ENCODE peak calls at places on chromosome 6, in eight cellular contexts. One of them, this sample, is unnamed.

GRCh38 chr6:7566031-7566556 is 23.9 kb upstream of the SNRNP48 start:
- DNase-seq in Peyer's patch: no peak
- DNase-seq in lower leg skin: no peak
- DNase-seq in A549: no peak
- DNase-seq in upper lobe of left lung: no peak
- DNase-seq in HepG2: no peak
- DNase-seq in breast epithelium: no peak
- DNase-seq in spleen: no peak
- DNase-seq in this sample: no peak

GRCh38 chr6:8810325-8810724 is 375.0 kb upstream of the SLC35B3 start:
- DNase-seq in HepG2: no peak
- DNase-seq in Peyer's patch: no peak
- DNase-seq in breast epithelium: no peak
- DNase-seq in upper lobe of left lung: no peak
- DNase-seq in A549: no peak
- DNase-seq in lower leg skin: no peak
- DNase-seq in spleen: no peak
- DNase-seq in this sample: no peak

GRCh38 chr6:56713285-56713684 is 70.6 kb upstream of the DST start:
- DNase-seq in HepG2: peak; percentile 44
- DNase-seq in breast epithelium: no peak
- DNase-seq in upper lobe of left lung: no peak
- DNase-seq in spleen: no peak
- DNase-seq in Peyer's patch: no peak
- DNase-seq in lower leg skin: no peak
- DNase-seq in A549: peak; percentile 72
- DNase-seq in this sample: no peak

GRCh38 chr6:165884813-165885765 is 222.0 kb upstream of the PDE10A start:
- DNase-seq in A549: peak; percentile 69
- DNase-seq in spleen: peak; percentile 89
- DNase-seq in Peyer's patch: peak; percentile 71
- DNase-seq in lower leg skin: peak; percentile 92
- DNase-seq in breast epithelium: peak; percentile 70
- DNase-seq in upper lobe of left lung: peak; percentile 92
- DNase-seq in HepG2: peak; percentile 63
- DNase-seq in this sample: peak; percentile 60

GRCh38 chr6:18978330-18979128 is 591.4 kb downstream of the RNF144B start:
- DNase-seq in upper lobe of left lung: no peak
- DNase-seq in Peyer's patch: no peak
- DNase-seq in HepG2: peak; percentile 29
- DNase-seq in lower leg skin: no peak
- DNase-seq in spleen: no peak
- DNase-seq in breast epithelium: no peak
- DNase-seq in A549: peak; percentile 7
- DNase-seq in this sample: no peak

GRCh38 chr6:46932526-46932925 is 10.8 kb upstream of the ADGRF5 start:
- DNase-seq in A549: no peak
- DNase-seq in breast epithelium: no peak
- DNase-seq in Peyer's patch: no peak
- DNase-seq in HepG2: no peak
- DNase-seq in upper lobe of left lung: no peak
- DNase-seq in spleen: no peak
- DNase-seq in lower leg skin: no peak
- DNase-seq in this sample: no peak

GRCh38 chr6:41679696-41680095 is 41.4 kb downstream of the MDFI start:
- DNase-seq in spleen: peak; percentile 47
- DNase-seq in lower leg skin: no peak
- DNase-seq in A549: no peak
- DNase-seq in HepG2: no peak
- DNase-seq in breast epithelium: no peak
- DNase-seq in upper lobe of left lung: no peak
- DNase-seq in Peyer's patch: no peak
- DNase-seq in this sample: no peak

GRCh38 chr6:46011241-46012085 is 4.2 kb downstream of the CLIC5 start:
- DNase-seq in Peyer's patch: peak; percentile 75
- DNase-seq in HepG2: peak; percentile 34
- DNase-seq in A549: no peak
- DNase-seq in breast epithelium: no peak
- DNase-seq in upper lobe of left lung: no peak
- DNase-seq in spleen: no peak
- DNase-seq in lower leg skin: no peak
- DNase-seq in this sample: no peak

GRCh38 chr6:169121013-169121412 is 132.6 kb downstream of the THBS2 start:
- DNase-seq in HepG2: no peak
- DNase-seq in Peyer's patch: no peak
- DNase-seq in breast epithelium: no peak
- DNase-seq in A549: no peak
- DNase-seq in upper lobe of left lung: no peak
- DNase-seq in spleen: no peak
- DNase-seq in lower leg skin: no peak
- DNase-seq in this sample: no peak

GRCh38 chr6:8707956-8708772 is 272.8 kb upstream of the SLC35B3 start:
- DNase-seq in A549: peak; percentile 37
- DNase-seq in spleen: no peak
- DNase-seq in breast epithelium: peak; percentile 52
- DNase-seq in HepG2: peak; percentile 27
- DNase-seq in upper lobe of left lung: no peak
- DNase-seq in Peyer's patch: no peak
- DNase-seq in lower leg skin: no peak
- DNase-seq in this sample: no peak

GRCh38 chr6:132404330-132404729 is 3.1 kb upstream of the MOXD1 start:
- DNase-seq in upper lobe of left lung: no peak
- DNase-seq in lower leg skin: no peak
- DNase-seq in HepG2: no peak
- DNase-seq in Peyer's patch: no peak
- DNase-seq in breast epithelium: no peak
- DNase-seq in A549: no peak
- DNase-seq in spleen: no peak
- DNase-seq in this sample: no peak

GRCh38 chr6:12350644-12351173 is 60.5 kb downstream of the EDN1 start:
- DNase-seq in spleen: no peak
- DNase-seq in A549: no peak
- DNase-seq in lower leg skin: no peak
- DNase-seq in HepG2: no peak
- DNase-seq in upper lobe of left lung: no peak
- DNase-seq in breast epithelium: no peak
- DNase-seq in Peyer's patch: no peak
- DNase-seq in this sample: no peak

GRCh38 chr6:138493413-138493812 is 5.9 kb downstream of the NHSL1 start:
- DNase-seq in breast epithelium: peak; percentile 82
- DNase-seq in lower leg skin: no peak
- DNase-seq in HepG2: no peak
- DNase-seq in Peyer's patch: no peak
- DNase-seq in spleen: no peak
- DNase-seq in upper lobe of left lung: no peak
- DNase-seq in A549: no peak
- DNase-seq in this sample: no peak

GRCh38 chr6:89986650-89987074 is 92.4 kb downstream of the GJA10 start:
- DNase-seq in Peyer's patch: no peak
- DNase-seq in A549: no peak
- DNase-seq in lower leg skin: no peak
- DNase-seq in breast epithelium: no peak
- DNase-seq in HepG2: no peak
- DNase-seq in spleen: no peak
- DNase-seq in upper lobe of left lung: no peak
- DNase-seq in this sample: no peak

GRCh38 chr6:32635526-32636123 is 1.6 kb upstream of the HLA-DQA1 start:
- DNase-seq in spleen: no peak
- DNase-seq in upper lobe of left lung: no peak
- DNase-seq in lower leg skin: no peak
- DNase-seq in breast epithelium: no peak
- DNase-seq in Peyer's patch: no peak
- DNase-seq in A549: no peak
- DNase-seq in HepG2: no peak
- DNase-seq in this sample: no peak

GRCh38 chr6:17768388-17768787 is 61.7 kb upstream of the NUP153 start:
- DNase-seq in lower leg skin: no peak
- DNase-seq in spleen: no peak
- DNase-seq in A549: no peak
- DNase-seq in breast epithelium: no peak
- DNase-seq in upper lobe of left lung: no peak
- DNase-seq in Peyer's patch: no peak
- DNase-seq in HepG2: peak; percentile 9
- DNase-seq in this sample: peak; percentile 7

GRCh38 chr6:93136111-93136510 is 283.2 kb downstream of the EPHA7 start:
- DNase-seq in breast epithelium: no peak
- DNase-seq in HepG2: no peak
- DNase-seq in lower leg skin: no peak
- DNase-seq in spleen: no peak
- DNase-seq in A549: no peak
- DNase-seq in Peyer's patch: no peak
- DNase-seq in upper lobe of left lung: no peak
- DNase-seq in this sample: no peak

DNA sequence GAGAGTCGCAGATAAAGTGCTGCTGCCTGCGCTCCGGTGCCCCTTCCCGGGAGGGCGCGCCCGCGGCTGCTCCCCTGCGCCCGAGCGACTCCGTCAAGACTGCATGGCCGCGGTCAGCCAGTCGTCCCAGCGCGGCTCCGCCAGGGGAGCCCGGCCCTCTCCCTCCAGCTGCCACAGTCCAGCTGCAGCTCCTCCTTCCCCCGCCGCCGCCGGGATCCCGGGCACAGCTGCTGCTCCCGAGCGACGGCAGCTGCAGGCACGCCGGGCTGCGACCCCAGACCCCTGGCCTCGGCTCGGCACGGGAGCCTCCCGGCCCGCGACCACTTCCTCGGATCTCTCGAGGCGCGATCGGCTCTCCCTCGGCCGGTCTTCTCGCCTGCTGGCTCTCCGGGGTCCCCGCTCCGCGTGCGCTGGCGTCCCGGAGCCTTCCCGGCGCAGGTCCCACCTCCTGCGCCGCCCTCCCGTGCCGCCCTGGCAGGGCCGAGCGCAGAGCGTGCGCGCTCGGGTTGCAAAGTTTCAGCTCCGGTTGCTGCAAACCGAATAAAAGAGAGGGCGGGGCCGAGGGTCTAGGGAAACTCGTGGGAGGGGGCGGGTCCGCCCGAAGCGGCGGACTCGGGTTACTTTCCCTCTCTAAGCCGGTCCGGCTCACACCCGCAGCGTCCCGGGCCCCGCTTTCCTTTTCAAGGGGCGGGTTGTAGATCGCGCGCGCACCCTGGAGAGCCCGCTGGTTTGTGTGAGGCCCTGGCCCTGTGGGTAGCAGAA is at the start of gene CNKSR3:
- DNase-seq in lower leg skin: peak; percentile 96
- DNase-seq in HepG2: peak; percentile 95
- DNase-seq in upper lobe of left lung: peak; percentile 93
- DNase-seq in spleen: peak; percentile 88
- DNase-seq in breast epithelium: peak; percentile 76
- DNase-seq in Peyer's patch: peak; percentile 20
- DNase-seq in A549: peak; percentile 88
- DNase-seq in this sample: peak; percentile 91
- TF ChIP-seq POLR2A in lower leg skin: no peak
- TF ChIP-seq POLR2A in HepG2: peak; percentile 89
- TF ChIP-seq POLR2A in upper lobe of left lung: no peak
- TF ChIP-seq POLR2A in spleen: no peak
- TF ChIP-seq POLR2A in breast epithelium: peak; percentile 34
- TF ChIP-seq POLR2A in Peyer's patch: peak; percentile 56
- TF ChIP-seq POLR2A in A549: peak; percentile 70
- TF ChIP-seq POLR2A in this sample: peak; percentile 60

GRCh38 chr6:167819640-167820039 is 7.1 kb upstream of the AFDN start:
- DNase-seq in HepG2: no peak
- DNase-seq in upper lobe of left lung: no peak
- DNase-seq in A549: no peak
- DNase-seq in lower leg skin: no peak
- DNase-seq in spleen: peak; percentile 61
- DNase-seq in Peyer's patch: no peak
- DNase-seq in breast epithelium: no peak
- DNase-seq in this sample: no peak

GRCh38 chr6:167811689-167812487 is 14.8 kb upstream of the AFDN start:
- DNase-seq in HepG2: no peak
- DNase-seq in breast epithelium: no peak
- DNase-seq in A549: no peak
- DNase-seq in lower leg skin: no peak
- DNase-seq in spleen: no peak
- DNase-seq in Peyer's patch: no peak
- DNase-seq in upper lobe of left lung: no peak
- DNase-seq in this sample: no peak

GRCh38 chr6:167817016-167817415 is 9.7 kb upstream of the AFDN start:
- DNase-seq in HepG2: no peak
- DNase-seq in A549: no peak
- DNase-seq in breast epithelium: no peak
- DNase-seq in spleen: no peak
- DNase-seq in lower leg skin: no peak
- DNase-seq in upper lobe of left lung: no peak
- DNase-seq in Peyer's patch: no peak
- DNase-seq in this sample: no peak

GRCh38 chr6:167815296-167815980 is 11.3 kb upstream of the AFDN start:
- DNase-seq in upper lobe of left lung: peak; percentile 55
- DNase-seq in HepG2: no peak
- DNase-seq in lower leg skin: no peak
- DNase-seq in breast epithelium: no peak
- DNase-seq in A549: no peak
- DNase-seq in spleen: peak; percentile 79
- DNase-seq in Peyer's patch: no peak
- DNase-seq in this sample: no peak

DNA sequence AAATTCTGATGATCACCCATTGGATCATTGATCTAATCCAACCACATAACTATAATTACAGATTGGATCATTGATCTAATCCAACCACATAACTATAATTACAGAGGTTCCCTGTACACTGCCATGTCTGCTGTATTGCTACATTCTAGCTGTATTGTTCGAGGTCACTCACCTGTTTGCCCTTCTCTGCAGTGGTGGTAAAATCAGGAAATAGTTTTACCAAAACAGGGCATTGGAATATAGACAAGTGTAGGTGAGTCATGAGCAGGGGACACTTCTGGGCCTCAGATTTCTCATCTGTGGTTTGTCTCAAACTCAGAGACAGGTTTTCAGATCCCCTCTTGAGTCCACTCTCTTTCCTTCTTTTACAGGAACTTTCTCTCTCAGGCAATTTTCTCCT is 9.0 kb upstream of the AFDN start:
- DNase-seq in upper lobe of left lung: no peak
- DNase-seq in HepG2: peak; percentile 68
- DNase-seq in A549: no peak
- DNase-seq in breast epithelium: no peak
- DNase-seq in Peyer's patch: no peak
- DNase-seq in spleen: no peak
- DNase-seq in lower leg skin: no peak
- DNase-seq in this sample: no peak
- TF ChIP-seq POLR2A in upper lobe of left lung: no peak
- TF ChIP-seq POLR2A in HepG2: no peak
- TF ChIP-seq POLR2A in A549: no peak
- TF ChIP-seq POLR2A in breast epithelium: no peak
- TF ChIP-seq POLR2A in Peyer's patch: no peak
- TF ChIP-seq POLR2A in spleen: no peak
- TF ChIP-seq POLR2A in lower leg skin: no peak
- TF ChIP-seq POLR2A in this sample: no peak

GRCh38 chr6:87700729-87701675 is 1.0 kb downstream of the AKIRIN2 start:
- DNase-seq in HepG2: peak; percentile 73
- DNase-seq in spleen: peak; percentile 92
- DNase-seq in lower leg skin: peak; percentile 90
- DNase-seq in Peyer's patch: peak; percentile 38
- DNase-seq in breast epithelium: no peak
- DNase-seq in A549: peak; percentile 63
- DNase-seq in upper lobe of left lung: peak; percentile 90
- DNase-seq in this sample: peak; percentile 86
- TF ChIP-seq POLR2A in HepG2: no peak
- TF ChIP-seq POLR2A in spleen: no peak
- TF ChIP-seq POLR2A in lower leg skin: no peak
- TF ChIP-seq POLR2A in Peyer's patch: no peak
- TF ChIP-seq POLR2A in breast epithelium: no peak
- TF ChIP-seq POLR2A in A549: no peak
- TF ChIP-seq POLR2A in upper lobe of left lung: no peak
- TF ChIP-seq POLR2A in this sample: peak; percentile 44

GRCh38 chr6:52517502-52518278 is 59.2 kb downstream of the TRAM2 start:
- DNase-seq in A549: peak; percentile 78
- DNase-seq in lower leg skin: peak; percentile 95
- DNase-seq in HepG2: peak; percentile 92
- DNase-seq in Peyer's patch: peak; percentile 28
- DNase-seq in spleen: no peak
- DNase-seq in upper lobe of left lung: no peak
- DNase-seq in breast epithelium: peak; percentile 80
- DNase-seq in this sample: peak; percentile 73
- TF ChIP-seq POLR2A in A549: no peak
- TF ChIP-seq POLR2A in lower leg skin: no peak
- TF ChIP-seq POLR2A in HepG2: peak; percentile 44
- TF ChIP-seq POLR2A in Peyer's patch: no peak
- TF ChIP-seq POLR2A in spleen: no peak
- TF ChIP-seq POLR2A in upper lobe of left lung: no peak
- TF ChIP-seq POLR2A in breast epithelium: no peak
- TF ChIP-seq POLR2A in this sample: peak; percentile 58